ENCODE peak calls at places on chromosomes 13 and 19, in eight cellular contexts. N is tibial nerve, P is ovary, T is body of pancreas, M is transverse colon, D is esophagus squamous epithelium, E is adrenal gland, Y is spleen. S is an unnamed sample.

GRCh38 chr19:11624064-11624463 is 26.8 kb downstream of the ZNF627 start:
- DNase-seq in M (no peak), Y (no peak), N (no peak), P (no peak), T (no peak), E (no peak), D (no peak), S (no peak)

GRCh38 chr19:2168619-2169424 is 5.1 kb downstream of the DOT1L start:
- DNase-seq in E (peak), P (peak), M (peak), N (peak), Y (peak), T (peak), D (peak), S (peak)

GRCh38 chr13:44317752-44318550 is 55.7 kb upstream of the SERP2 start:
- DNase-seq in D (no peak), Y (no peak), P (no peak), T (no peak), E (no peak), N (no peak), M (no peak), S (no peak)

GRCh38 chr13:51605698-51606097 is 21.4 kb downstream of the WDFY2 start:
- DNase-seq in N (no peak), P (no peak), D (no peak), E (no peak), M (no peak), T (no peak), Y (no peak), S (no peak)

GRCh38 chr13:77620138-77620537 is 77.3 kb upstream of the SLAIN1 start:
- DNase-seq in E (no peak), Y (no peak), M (no peak), P (no peak), N (no peak), D (no peak), T (no peak), S (no peak)

GRCh38 chr19:38385804-38386257 is 2.0 kb downstream of the GGN start:
- DNase-seq in T (no peak), E (no peak), M (no peak), D (no peak), N (no peak), Y (no peak), P (no peak), S (no peak)

GRCh38 chr13:99087954-99088491 is 110.2 kb upstream of the DOCK9 start:
- DNase-seq in D (no peak), T (peak), P (no peak), N (no peak), M (peak), Y (peak), E (peak), S (no peak)

GRCh38 chr13:61880576-61881283 is 465.1 kb upstream of the PCDH20 start:
- DNase-seq in E (no peak), N (no peak), D (no peak), Y (no peak), T (no peak), M (no peak), P (no peak), S (no peak)

GRCh38 chr13:76992548-76993001 is 694 bp downstream of the CLN5 start:
- DNase-seq in P (peak), T (peak), M (peak), E (peak), N (no peak), Y (no peak), D (no peak), S (no peak)

GRCh38 chr19:52778811-52779210 is 7.8 kb downstream of the ZNF600 start:
- DNase-seq in P (no peak), D (no peak), N (no peak), M (no peak), E (no peak), T (no peak), Y (no peak), S (no peak)

GRCh38 chr13:42022796-42023493 is 25.5 kb upstream of the DGKH start:
- DNase-seq in M (no peak), D (no peak), T (no peak), E (no peak), Y (no peak), P (no peak), N (no peak), S (no peak)

GRCh38 chr13:42027286-42027685 is 21.2 kb upstream of the DGKH start:
- DNase-seq in T (no peak), N (no peak), Y (no peak), M (no peak), P (no peak), D (no peak), E (no peak), S (no peak)

DNA sequence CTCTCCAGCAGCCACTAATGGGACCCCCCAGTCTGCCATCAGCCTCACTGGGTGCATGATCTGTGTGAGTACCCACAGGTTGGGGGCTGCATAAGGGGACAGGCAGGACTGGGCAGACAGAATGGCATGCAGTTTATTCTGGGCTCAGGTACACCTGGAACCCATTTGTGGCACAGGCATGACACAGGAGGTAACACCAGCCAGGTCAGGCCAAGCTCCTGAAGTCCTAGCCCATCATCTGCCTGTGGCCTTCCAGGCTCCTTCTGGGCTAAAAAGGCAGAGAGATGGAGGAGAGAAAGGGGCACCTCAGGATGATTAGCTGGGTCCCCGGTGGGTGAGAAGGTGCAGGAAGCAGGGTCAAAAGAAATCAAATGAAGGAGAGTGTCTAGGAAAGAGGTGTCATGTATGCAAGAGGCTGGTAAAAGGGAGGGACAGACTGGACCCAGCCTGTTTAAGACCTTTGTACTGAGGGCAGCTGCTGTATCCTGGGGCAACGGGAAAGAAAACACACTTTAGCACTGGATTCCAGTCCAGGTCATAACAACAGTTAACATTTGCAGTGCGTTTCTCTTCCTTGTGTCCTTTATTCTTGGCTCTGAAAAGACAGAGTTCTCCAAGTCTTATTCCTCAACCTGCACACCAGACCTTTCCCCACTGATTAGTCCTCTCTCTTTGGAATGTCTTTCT is 20.2 kb upstream of the DGKH start:
- DNase-seq in M (peak), D (no peak), Y (no peak), E (no peak), T (no peak), P (no peak), N (no peak), S (no peak)
- TF ChIP-seq POLR2A in M (peak), D (no peak), Y (no peak), E (no peak), T (no peak), P (no peak), N (no peak), S (no peak)

DNA sequence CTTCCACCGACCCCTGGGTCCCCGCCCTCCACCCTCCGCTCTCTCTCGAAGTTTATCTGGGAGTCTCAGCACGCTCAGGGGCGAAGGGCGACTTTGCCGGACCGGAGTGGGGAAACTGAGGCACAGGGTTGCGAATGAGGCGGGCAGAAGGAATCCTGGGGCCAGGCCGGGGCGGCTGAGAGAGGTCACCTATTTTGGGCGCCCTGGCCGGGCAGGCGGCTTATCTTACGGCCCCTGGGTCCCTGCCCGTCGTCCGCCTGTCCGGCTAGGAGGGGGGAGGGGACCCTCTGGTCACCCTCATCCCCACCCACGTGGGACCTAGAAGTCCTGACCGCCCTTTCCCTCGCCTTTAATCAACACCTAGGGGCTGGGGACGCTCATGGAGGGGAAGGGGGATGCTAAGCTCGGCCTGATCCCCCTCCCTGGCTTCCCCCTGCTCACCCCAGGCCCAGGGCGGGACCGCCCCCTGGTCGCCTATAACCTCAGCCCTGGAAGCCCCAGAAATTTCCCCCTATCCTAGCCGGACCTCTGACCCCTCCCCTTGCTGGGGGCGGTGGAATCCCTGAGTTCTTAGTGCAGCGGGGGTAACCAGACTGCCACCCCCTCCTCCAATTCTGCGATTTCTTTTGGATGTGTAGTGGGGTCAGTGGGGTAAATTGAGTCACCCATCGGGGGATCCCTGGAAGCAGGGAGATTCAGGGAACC is 556 bp downstream of the TRIP10 start:
- DNase-seq in D (no peak), M (peak), T (no peak), N (no peak), Y (peak), E (peak), P (no peak), S (peak)
- TF ChIP-seq POLR2A in D (no peak), M (no peak), T (no peak), N (no peak), Y (no peak), E (no peak), P (no peak), S (no peak)

GRCh38 chr19:17797397-17798201 is 2.7 kb downstream of the B3GNT3 start:
- DNase-seq in N (no peak), T (peak), P (no peak), D (no peak), M (peak), Y (no peak), E (no peak), S (no peak)

GRCh38 chr19:17794731-17795494 is at the start of gene B3GNT3:
- DNase-seq in T (peak), D (no peak), Y (no peak), M (peak), E (no peak), N (no peak), P (peak), S (no peak)

GRCh38 chr19:17795495-17795856 is 538 bp downstream of the B3GNT3 start:
- DNase-seq in P (no peak), N (no peak), T (no peak), D (no peak), Y (no peak), E (no peak), M (no peak), S (no peak)

GRCh38 chr19:17796838-17797168 is 1.9 kb downstream of the B3GNT3 start:
- DNase-seq in N (no peak), M (no peak), P (no peak), E (no peak), Y (no peak), D (no peak), T (no peak), S (no peak)

GRCh38 chr19:17796013-17796837 is 1.3 kb downstream of the B3GNT3 start:
- DNase-seq in P (no peak), D (no peak), M (peak), N (no peak), E (no peak), Y (no peak), T (no peak), S (no peak)
- TF ChIP-seq POLR2A in P (no peak), D (no peak), M (peak), N (no peak), E (no peak), Y (no peak), T (no peak), S (no peak)

DNA sequence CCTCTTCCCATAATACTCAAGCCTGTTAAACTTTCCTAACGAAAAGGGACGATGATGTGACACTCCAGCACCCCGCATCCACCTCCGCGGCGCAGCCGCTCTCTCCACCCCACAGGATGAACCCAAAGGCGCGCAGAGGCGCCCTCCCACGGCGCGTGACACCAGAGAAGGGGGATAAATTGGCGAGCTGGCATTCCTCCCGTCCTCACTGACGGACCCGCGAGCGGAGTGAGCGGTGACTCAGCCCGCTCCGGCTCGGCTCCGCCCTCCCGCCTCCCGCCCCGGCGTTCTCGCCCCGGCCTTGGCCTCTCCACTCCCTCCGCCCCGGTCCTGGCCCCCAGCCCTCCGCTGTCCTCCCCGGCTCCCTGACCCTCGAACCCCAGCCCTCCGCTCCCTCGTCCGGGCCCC is 590 bp downstream of the TUBGCP3 start:
- DNase-seq in N (peak), Y (peak), T (peak), D (no peak), E (peak), M (peak), P (peak), S (peak)
- TF ChIP-seq POLR2A in N (no peak), Y (peak), T (no peak), D (peak), E (peak), M (peak), P (peak), S (no peak)

DNA sequence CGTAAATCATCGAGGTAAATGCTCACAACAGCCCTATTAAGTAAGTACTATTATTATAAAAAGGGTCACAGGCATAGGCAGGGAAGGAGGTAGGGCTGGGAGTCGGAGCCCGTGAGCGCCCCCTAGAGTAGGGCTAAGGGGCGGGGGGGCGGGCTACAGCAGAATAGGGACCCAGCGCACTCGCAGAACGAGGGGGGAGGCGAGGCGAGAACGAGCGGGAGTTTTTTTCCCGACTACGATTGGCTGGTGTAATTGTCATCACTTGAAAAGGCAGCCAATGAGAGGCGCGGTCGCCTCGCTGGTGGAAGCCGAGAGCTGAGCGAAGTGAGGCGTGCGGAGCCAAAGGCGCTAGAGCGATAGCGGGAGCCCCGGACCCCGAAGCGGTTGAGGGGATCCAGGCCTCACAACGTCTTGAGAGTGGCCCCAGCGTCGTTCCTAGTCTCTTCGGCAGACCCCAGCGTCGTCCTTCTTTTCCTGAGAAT is 24.2 kb downstream of the KEAP1 start:
- DNase-seq in D (peak), E (peak), Y (peak), T (peak), N (peak), P (peak), M (peak), S (peak)
- TF ChIP-seq POLR2A in D (no peak), E (no peak), Y (no peak), T (no peak), N (peak), P (peak), M (no peak), S (no peak)